ENCODE peak calls at places on chromosomes 6 and 20, in eight cellular contexts. X is cerebellum; E is NCI-H1105 treated with DMSO at 0.1 percent for 48 hours; Y is pons; T is T-cell; V is stimulated activated CD4-positive, alpha-beta T cell treated with anti-CD3 and anti-CD28 coated beads, Interleukin-15, amount 100 ng/mL, for 24 hours; K is H9; I is OCI-M1. H is an unnamed sample.

GRCh38 chr20:4234128-4234527 is 218.8 kb upstream of the RNF24 start:
- DNase-seq in Y (peak), V (no peak), X (no peak), K (no peak), E (no peak), T (no peak), I (peak), H (no peak)

GRCh38 chr20:47544240-47544639 is 42.6 kb downstream of the NCOA3 start:
- DNase-seq in E (peak), V (peak), X (no peak), I (no peak), Y (no peak), K (no peak), T (no peak), H (no peak)

GRCh38 chr6:56046576-56046975 is 171.2 kb upstream of the BMP5 start:
- DNase-seq in I (peak), E (no peak), K (no peak), V (no peak), X (no peak), T (no peak), Y (no peak), H (no peak)

GRCh38 chr6:51323056-51323455 is 504.4 kb downstream of the TFAP2B start:
- DNase-seq in K (no peak), Y (no peak), E (no peak), V (no peak), X (no peak), I (no peak), T (no peak), H (no peak)

GRCh38 chr6:11263185-11263817 is 30.8 kb upstream of the NEDD9 start:
- DNase-seq in Y (no peak), K (no peak), T (no peak), V (no peak), X (peak), E (no peak), I (peak), H (no peak)

GRCh38 chr20:15860850-15861249 is 712.4 kb downstream of the KIF16B start:
- DNase-seq in I (no peak), T (no peak), V (no peak), Y (no peak), E (no peak), K (no peak), X (no peak), H (no peak)

GRCh38 chr20:59013959-59014608 is 5.1 kb upstream of the TUBB1 start:
- DNase-seq in E (no peak), X (no peak), V (peak), Y (no peak), K (no peak), T (peak), I (no peak), H (no peak)

GRCh38 chr20:19921349-19921793 is 95.8 kb upstream of the NAA20 start:
- DNase-seq in E (no peak), X (no peak), T (no peak), V (no peak), K (peak), Y (peak), I (no peak), H (peak)

GRCh38 chr6:89298680-89299450 is 16.2 kb downstream of the GABRR2 start:
- DNase-seq in Y (no peak), T (peak), K (no peak), I (no peak), E (no peak), X (no peak), V (peak), H (no peak)

GRCh38 chr20:31475472-31476312 is 604 bp downstream of the REM1 start:
- DNase-seq in X (no peak), Y (no peak), V (no peak), K (no peak), I (no peak), T (no peak), E (no peak), H (no peak)